ENCODE peak calls at places on chromosomes 16 and 17, in five cellular contexts. One of them, this sample, is unnamed. For H3K36me3, the result is how much of the 10 kb centered on the place peaks cover.

GRCh38 chr16:67284699-67285646 is 5.6 kb downstream of the PLEKHG4 start:
- DNase-seq in upper lobe of right lung: no peak
- DNase-seq in heart left ventricle: peak
- DNase-seq in right lobe of liver: peak
- DNase-seq in PC-9: peak
- DNase-seq in this sample: no peak

GRCh38 chr17:14935139-14935538 is 330.0 kb downstream of the PMP22 start:
- DNase-seq in PC-9: no peak
- DNase-seq in right lobe of liver: no peak
- DNase-seq in heart left ventricle: no peak
- DNase-seq in upper lobe of right lung: no peak
- DNase-seq in this sample: no peak

GRCh38 chr16:89562939-89563338 is 2.5 kb downstream of the RPL13 start:
- DNase-seq in heart left ventricle: no peak
- DNase-seq in right lobe of liver: no peak
- DNase-seq in upper lobe of right lung: no peak
- DNase-seq in PC-9: no peak
- DNase-seq in this sample: no peak

GRCh38 chr17:36665417-36665816 is 64.0 kb downstream of the MRM1 start:
- DNase-seq in PC-9: peak
- DNase-seq in upper lobe of right lung: no peak
- DNase-seq in heart left ventricle: no peak
- DNase-seq in right lobe of liver: no peak
- DNase-seq in this sample: no peak

GRCh38 chr16:4511441-4512082 is 27.0 kb downstream of the CDIP1 start:
- DNase-seq in upper lobe of right lung: no peak
- DNase-seq in right lobe of liver: no peak
- DNase-seq in heart left ventricle: peak
- DNase-seq in PC-9: peak
- DNase-seq in this sample: no peak

GRCh38 chr17:42878123-42878880 is 22.3 kb upstream of the G6PC1 start:
- DNase-seq in right lobe of liver: peak
- DNase-seq in PC-9: peak
- DNase-seq in heart left ventricle: no peak
- DNase-seq in upper lobe of right lung: no peak
- DNase-seq in this sample: no peak

GRCh38 chr17:38568274-38568673 is 37.5 kb downstream of the SRCIN1 start:
- DNase-seq in right lobe of liver: no peak
- DNase-seq in PC-9: no peak
- DNase-seq in upper lobe of right lung: no peak
- DNase-seq in heart left ventricle: no peak
- DNase-seq in this sample: no peak

GRCh38 chr17:79049821-79050220 is 24.8 kb upstream of the ENGASE start:
- DNase-seq in right lobe of liver: no peak
- DNase-seq in upper lobe of right lung: no peak
- DNase-seq in PC-9: no peak
- DNase-seq in heart left ventricle: no peak
- DNase-seq in this sample: no peak

GRCh38 chr17:34456121-34456520 is 93.1 kb upstream of the CCL1 start:
- DNase-seq in heart left ventricle: no peak
- DNase-seq in right lobe of liver: no peak
- DNase-seq in PC-9: no peak
- DNase-seq in upper lobe of right lung: no peak
- DNase-seq in this sample: no peak

GRCh38 chr16:50609049-50609832 is 61.0 kb downstream of the NKD1 start:
- DNase-seq in PC-9: no peak
- DNase-seq in upper lobe of right lung: no peak
- DNase-seq in right lobe of liver: no peak
- DNase-seq in heart left ventricle: no peak
- DNase-seq in this sample: no peak

GRCh38 chr17:6075845-6076244 is 5.7 kb downstream of the WSCD1 start:
- DNase-seq in right lobe of liver: no peak
- DNase-seq in upper lobe of right lung: no peak
- DNase-seq in PC-9: no peak
- DNase-seq in heart left ventricle: no peak
- DNase-seq in this sample: no peak

GRCh38 chr16:88503374-88503770 is 50.3 kb downstream of the ZFPM1 start:
- DNase-seq in upper lobe of right lung: no peak
- DNase-seq in heart left ventricle: no peak
- DNase-seq in PC-9: no peak
- DNase-seq in right lobe of liver: no peak
- DNase-seq in this sample: no peak

GRCh38 chr17:40056379-40057005 is 2.3 kb upstream of the MED24 start:
- DNase-seq in heart left ventricle: no peak
- DNase-seq in upper lobe of right lung: no peak
- DNase-seq in PC-9: no peak
- DNase-seq in right lobe of liver: no peak
- DNase-seq in this sample: no peak

GRCh38 chr17:36129616-36130015 is 26.0 kb downstream of the CCL4 start:
- DNase-seq in upper lobe of right lung: no peak
- DNase-seq in heart left ventricle: no peak
- DNase-seq in right lobe of liver: no peak
- DNase-seq in PC-9: no peak
- DNase-seq in this sample: no peak

GRCh38 chr16:17519041-17519440 is 48.3 kb upstream of the XYLT1 start:
- DNase-seq in upper lobe of right lung: no peak
- DNase-seq in heart left ventricle: no peak
- DNase-seq in right lobe of liver: no peak
- DNase-seq in PC-9: no peak
- DNase-seq in this sample: no peak

GRCh38 chr17:74979408-74980146 is 7.0 kb upstream of the HID1 start:
- DNase-seq in right lobe of liver: no peak
- DNase-seq in heart left ventricle: no peak
- DNase-seq in PC-9: no peak
- DNase-seq in upper lobe of right lung: no peak
- DNase-seq in this sample: no peak
- H3K36me3 ChIP-seq in right lobe of liver: under half
- H3K36me3 ChIP-seq in heart left ventricle: under half
- H3K36me3 ChIP-seq in PC-9: under half
- H3K36me3 ChIP-seq in upper lobe of right lung: under half
- H3K36me3 ChIP-seq in this sample: under half

GRCh38 chr16:66278604-66279262 is 87.8 kb upstream of the CDH5 start:
- DNase-seq in heart left ventricle: no peak
- DNase-seq in upper lobe of right lung: no peak
- DNase-seq in PC-9: peak
- DNase-seq in right lobe of liver: no peak
- DNase-seq in this sample: no peak
- TF ChIP-seq CTCF in heart left ventricle: no peak
- TF ChIP-seq CTCF in upper lobe of right lung: no peak
- TF ChIP-seq CTCF in PC-9: peak
- TF ChIP-seq CTCF in right lobe of liver: no peak
- TF ChIP-seq CTCF in this sample: no peak

GRCh38 chr17:50339381-50339780 is 6.5 kb upstream of the XYLT2 start:
- DNase-seq in right lobe of liver: no peak
- DNase-seq in PC-9: no peak
- DNase-seq in upper lobe of right lung: no peak
- DNase-seq in heart left ventricle: no peak
- DNase-seq in this sample: no peak

GRCh38 chr17:50337956-50338355 is 8.0 kb upstream of the XYLT2 start:
- DNase-seq in upper lobe of right lung: peak
- DNase-seq in right lobe of liver: no peak
- DNase-seq in heart left ventricle: no peak
- DNase-seq in PC-9: no peak
- DNase-seq in this sample: no peak

GRCh38 chr17:50338645-50339044 is 7.3 kb upstream of the XYLT2 start:
- DNase-seq in PC-9: no peak
- DNase-seq in right lobe of liver: no peak
- DNase-seq in heart left ventricle: no peak
- DNase-seq in upper lobe of right lung: no peak
- DNase-seq in this sample: no peak
- H3K27ac ChIP-seq in PC-9: no peak
- H3K27ac ChIP-seq in right lobe of liver: no peak
- H3K27ac ChIP-seq in heart left ventricle: no peak
- H3K27ac ChIP-seq in upper lobe of right lung: no peak
- H3K27ac ChIP-seq in this sample: no peak

GRCh38 chr17:67116045-67116575 is 71.8 kb downstream of the CACNG1 start:
- DNase-seq in heart left ventricle: no peak
- DNase-seq in PC-9: no peak
- DNase-seq in upper lobe of right lung: no peak
- DNase-seq in right lobe of liver: no peak
- DNase-seq in this sample: no peak
- H3K36me3 ChIP-seq in heart left ventricle: under half
- H3K36me3 ChIP-seq in PC-9: under half
- H3K36me3 ChIP-seq in upper lobe of right lung: half or more
- H3K36me3 ChIP-seq in right lobe of liver: under half
- H3K36me3 ChIP-seq in this sample: under half

GRCh38 chr17:44005527-44005864 is 1.1 kb downstream of the NAGS start:
- DNase-seq in upper lobe of right lung: no peak
- DNase-seq in PC-9: no peak
- DNase-seq in right lobe of liver: no peak
- DNase-seq in heart left ventricle: no peak
- DNase-seq in this sample: no peak

GRCh38 chr17:44006581-44007345 is 2.3 kb downstream of the NAGS start:
- DNase-seq in heart left ventricle: peak
- DNase-seq in PC-9: peak
- DNase-seq in upper lobe of right lung: peak
- DNase-seq in right lobe of liver: peak
- DNase-seq in this sample: peak

GRCh38 chr17:44005865-44006580 is 1.6 kb downstream of the NAGS start:
- DNase-seq in upper lobe of right lung: peak
- DNase-seq in right lobe of liver: peak
- DNase-seq in heart left ventricle: no peak
- DNase-seq in PC-9: no peak
- DNase-seq in this sample: no peak

GRCh38 chr17:44008205-44008909 is 3.9 kb downstream of the NAGS start:
- DNase-seq in PC-9: no peak
- DNase-seq in upper lobe of right lung: no peak
- DNase-seq in heart left ventricle: no peak
- DNase-seq in right lobe of liver: peak
- DNase-seq in this sample: no peak

GRCh38 chr17:44007346-44008204 is 3.2 kb downstream of the NAGS start:
- DNase-seq in upper lobe of right lung: no peak
- DNase-seq in right lobe of liver: peak
- DNase-seq in heart left ventricle: no peak
- DNase-seq in PC-9: no peak
- DNase-seq in this sample: no peak
- TF ChIP-seq CTCF in upper lobe of right lung: no peak
- TF ChIP-seq CTCF in right lobe of liver: no peak
- TF ChIP-seq CTCF in heart left ventricle: no peak
- TF ChIP-seq CTCF in PC-9: no peak
- TF ChIP-seq CTCF in this sample: no peak

DNA sequence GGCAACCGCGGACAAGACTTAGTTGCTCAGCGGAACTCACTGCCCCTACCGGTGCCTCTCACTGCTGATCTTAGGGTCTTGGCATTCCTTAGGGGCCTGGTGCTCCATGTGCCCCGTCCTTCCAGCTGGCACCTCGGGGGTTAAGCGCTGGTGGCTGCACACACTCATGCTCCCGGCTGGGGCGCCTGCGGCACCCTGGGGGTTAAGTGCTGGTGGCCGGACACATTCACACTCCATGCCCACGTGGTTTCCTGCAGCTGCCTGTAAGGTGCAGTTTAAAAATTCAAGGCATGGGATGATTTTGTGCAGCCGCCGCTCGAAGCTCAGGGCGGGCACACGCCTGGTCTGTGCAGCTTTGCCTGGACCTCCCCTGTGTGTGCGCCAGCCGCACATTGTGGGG is 45.1 kb downstream of the BAIAP2 start:
- DNase-seq in PC-9: no peak
- DNase-seq in right lobe of liver: no peak
- DNase-seq in upper lobe of right lung: no peak
- DNase-seq in heart left ventricle: no peak
- DNase-seq in this sample: no peak
- H3K27ac ChIP-seq in PC-9: no peak
- H3K27ac ChIP-seq in right lobe of liver: no peak
- H3K27ac ChIP-seq in upper lobe of right lung: no peak
- H3K27ac ChIP-seq in heart left ventricle: no peak
- H3K27ac ChIP-seq in this sample: no peak

DNA sequence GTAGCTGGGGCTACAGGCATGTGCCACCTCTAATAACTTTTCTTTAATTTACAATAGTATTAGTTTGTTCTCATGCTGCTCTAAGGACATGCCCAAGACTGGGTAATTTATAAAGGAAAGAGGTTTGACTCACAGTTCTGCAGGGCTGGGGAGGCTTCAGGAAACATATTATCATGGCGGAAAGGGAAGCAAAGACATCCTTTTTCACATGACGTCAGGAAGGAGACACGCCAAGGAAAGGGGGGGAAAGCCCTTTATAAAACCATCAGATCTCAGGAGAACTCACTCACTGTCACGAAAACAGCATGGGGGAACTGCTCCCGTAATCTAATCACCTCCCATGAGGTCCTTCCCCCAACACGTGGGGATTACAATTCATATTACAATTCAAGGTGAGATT is 18.3 kb downstream of the IL4R start:
- DNase-seq in right lobe of liver: no peak
- DNase-seq in heart left ventricle: peak
- DNase-seq in PC-9: peak
- DNase-seq in upper lobe of right lung: peak
- DNase-seq in this sample: peak
- H3K36me3 ChIP-seq in right lobe of liver: under half
- H3K36me3 ChIP-seq in heart left ventricle: under half
- H3K36me3 ChIP-seq in PC-9: under half
- H3K36me3 ChIP-seq in upper lobe of right lung: half or more
- H3K36me3 ChIP-seq in this sample: under half

GRCh38 chr16:71648921-71649320 is 22.9 kb downstream of the MARVELD3 start:
- DNase-seq in heart left ventricle: no peak
- DNase-seq in upper lobe of right lung: no peak
- DNase-seq in right lobe of liver: no peak
- DNase-seq in PC-9: no peak
- DNase-seq in this sample: no peak

GRCh38 chr16:71647391-71647790 is 21.4 kb downstream of the MARVELD3 start:
- DNase-seq in heart left ventricle: no peak
- DNase-seq in PC-9: no peak
- DNase-seq in upper lobe of right lung: no peak
- DNase-seq in right lobe of liver: no peak
- DNase-seq in this sample: no peak

GRCh38 chr16:71648162-71648561 is 22.2 kb downstream of the MARVELD3 start:
- DNase-seq in upper lobe of right lung: no peak
- DNase-seq in heart left ventricle: no peak
- DNase-seq in right lobe of liver: no peak
- DNase-seq in PC-9: no peak
- DNase-seq in this sample: no peak

GRCh38 chr16:71645450-71645849 is 19.5 kb downstream of the MARVELD3 start:
- DNase-seq in PC-9: no peak
- DNase-seq in upper lobe of right lung: no peak
- DNase-seq in right lobe of liver: peak
- DNase-seq in heart left ventricle: no peak
- DNase-seq in this sample: no peak
- TF ChIP-seq CTCF in PC-9: peak
- TF ChIP-seq CTCF in upper lobe of right lung: peak
- TF ChIP-seq CTCF in right lobe of liver: peak
- TF ChIP-seq CTCF in heart left ventricle: no peak
- TF ChIP-seq CTCF in this sample: no peak

GRCh38 chr16:65725156-65725845 is 603.4 kb upstream of the CDH11 start:
- DNase-seq in PC-9: no peak
- DNase-seq in upper lobe of right lung: no peak
- DNase-seq in heart left ventricle: no peak
- DNase-seq in right lobe of liver: no peak
- DNase-seq in this sample: no peak
- H3K27ac ChIP-seq in PC-9: no peak
- H3K27ac ChIP-seq in upper lobe of right lung: no peak
- H3K27ac ChIP-seq in heart left ventricle: no peak
- H3K27ac ChIP-seq in right lobe of liver: no peak
- H3K27ac ChIP-seq in this sample: no peak